ENCODE peak calls at places on chromosomes 13 and 19, in ten cellular contexts. D, R, L, Y, K, W, P, A, V and Z are unnamed samples.

GRCh38 chr13:114067381-114067885 is 65.0 kb downstream of the RASA3 start:
- DNase-seq in D (no peak), R (no peak), L (no peak), Y (no peak), K (no peak), W (no peak), P (no peak), A (peak), V (no peak), Z (no peak)

GRCh38 chr13:101323601-101324000 is 92.7 kb downstream of the NALCN start:
- DNase-seq in D (no peak), R (no peak), L (no peak), Y (no peak), K (no peak), W (no peak), P (no peak), A (no peak), V (no peak), Z (no peak)

GRCh38 chr13:35953537-35954206 is 177.5 kb downstream of the DCLK1 start:
- DNase-seq in D (peak), R (peak), L (peak), Y (peak), K (peak), W (peak), P (peak), A (no peak), V (peak), Z (peak)

GRCh38 chr13:93039131-93039530 is 187.5 kb upstream of the GPC6 start:
- DNase-seq in D (no peak), R (no peak), L (no peak), Y (no peak), K (no peak), W (no peak), P (no peak), A (no peak), V (no peak), Z (no peak)

GRCh38 chr13:67075239-67075638 is 154.9 kb downstream of the PCDH9 start:
- DNase-seq in D (no peak), R (peak), L (no peak), Y (no peak), K (no peak), W (no peak), P (no peak), A (no peak), V (no peak), Z (no peak)

GRCh38 chr13:105464249-105464648 is 1071.2 kb downstream of the EFNB2 start:
- DNase-seq in D (no peak), R (no peak), L (no peak), Y (no peak), K (no peak), W (no peak), P (no peak), A (no peak), V (no peak), Z (no peak)

GRCh38 chr19:54952591-54953344 is 5.4 kb upstream of the NLRP7 start:
- DNase-seq in D (no peak), R (peak), L (no peak), Y (no peak), K (no peak), W (no peak), P (no peak), A (no peak), V (peak), Z (no peak)

GRCh38 chr19:4086336-4086953 is 19.7 kb upstream of the ZBTB7A start:
- DNase-seq in D (no peak), R (peak), L (no peak), Y (no peak), K (no peak), W (no peak), P (no peak), A (no peak), V (no peak), Z (peak)

GRCh38 chr13:25300861-25301346 is 521 bp upstream of the NUP58 start:
- DNase-seq in D (no peak), R (no peak), L (no peak), Y (no peak), K (peak), W (no peak), P (peak), A (no peak), V (peak), Z (peak)

GRCh38 chr13:23146811-23147245 is 34.0 kb upstream of the SGCG start:
- DNase-seq in D (no peak), R (no peak), L (no peak), Y (no peak), K (no peak), W (no peak), P (no peak), A (no peak), V (no peak), Z (no peak)

GRCh38 chr19:56971230-56971629 is 130.7 kb upstream of the PEG3 start:
- DNase-seq in D (no peak), R (no peak), L (no peak), Y (no peak), K (no peak), W (no peak), P (no peak), A (no peak), V (no peak), Z (no peak)

GRCh38 chr13:60312851-60313505 is 84.0 kb upstream of the TDRD3 start:
- DNase-seq in D (no peak), R (no peak), L (no peak), Y (no peak), K (no peak), W (no peak), P (no peak), A (no peak), V (no peak), Z (no peak)

GRCh38 chr13:111490611-111491010 is 170.2 kb downstream of the TEX29 start:
- DNase-seq in D (no peak), R (no peak), L (peak), Y (no peak), K (no peak), W (no peak), P (no peak), A (no peak), V (no peak), Z (no peak)

DNA sequence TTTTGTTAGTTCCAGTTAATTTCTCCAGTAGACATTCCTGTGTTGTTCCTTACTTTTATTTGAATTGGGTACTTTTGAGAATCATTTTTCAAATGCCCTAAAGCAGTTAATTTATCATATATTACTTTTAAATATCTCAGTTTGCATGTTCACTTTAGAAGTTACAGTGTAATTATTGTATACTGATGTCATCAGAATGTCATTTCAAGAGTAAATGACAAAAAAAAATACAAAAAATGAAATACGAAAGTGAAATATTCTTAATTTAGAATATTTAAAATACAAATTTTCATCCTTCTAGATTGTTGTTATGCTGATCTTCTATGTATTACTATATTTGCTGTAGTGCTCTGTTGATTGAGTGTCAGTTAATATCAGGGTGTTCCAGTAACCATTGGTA is 114.2 kb downstream of the PAN3 start:
- DNase-seq in D (no peak), R (no peak), L (no peak), Y (no peak), K (no peak), W (no peak), P (no peak), A (no peak), V (no peak), Z (no peak)
- TF ChIP-seq CTCF in D (no peak), R (no peak), L (no peak), Y (no peak), K (no peak), W (no peak), P (no peak), A (no peak), V (no peak), Z (no peak)

DNA sequence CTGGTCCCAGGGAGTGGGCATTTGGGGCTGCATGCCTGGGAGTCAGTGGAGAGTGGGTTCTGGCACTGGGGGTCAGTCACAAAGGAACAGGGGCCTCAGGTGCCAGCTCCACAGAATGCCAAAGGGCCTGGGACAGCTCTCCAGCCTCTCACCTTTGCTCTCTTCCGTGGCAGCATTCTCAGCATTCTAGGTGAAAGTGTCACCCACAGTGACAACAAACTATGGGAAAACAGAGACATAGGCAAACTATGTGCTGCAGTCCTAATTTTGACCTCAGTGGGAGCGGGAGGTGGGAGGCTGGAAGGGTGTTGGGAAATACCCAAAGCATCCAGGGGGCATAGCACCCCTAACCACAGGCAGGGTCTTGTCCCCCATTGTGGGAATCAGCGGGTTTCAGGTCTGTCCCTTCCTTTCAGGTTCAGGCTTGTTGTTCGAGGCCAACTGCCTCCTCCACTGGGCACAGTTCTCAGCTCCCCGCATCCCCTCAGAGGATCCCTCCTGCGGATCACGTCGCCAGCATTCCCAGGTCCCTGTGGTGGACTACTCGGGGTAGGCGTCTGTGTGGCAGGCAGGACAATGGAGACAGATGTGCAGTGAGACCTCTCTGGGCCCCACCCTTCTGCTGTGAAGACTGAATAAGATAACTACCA is 52.4 kb downstream of the TSHZ3 start:
- DNase-seq in D (no peak), R (no peak), L (no peak), Y (no peak), K (no peak), W (no peak), P (no peak), A (no peak), V (no peak), Z (no peak)
- TF ChIP-seq CTCF in D (no peak), R (no peak), L (no peak), Y (no peak), K (no peak), W (no peak), P (no peak), A (no peak), V (no peak), Z (no peak)

DNA sequence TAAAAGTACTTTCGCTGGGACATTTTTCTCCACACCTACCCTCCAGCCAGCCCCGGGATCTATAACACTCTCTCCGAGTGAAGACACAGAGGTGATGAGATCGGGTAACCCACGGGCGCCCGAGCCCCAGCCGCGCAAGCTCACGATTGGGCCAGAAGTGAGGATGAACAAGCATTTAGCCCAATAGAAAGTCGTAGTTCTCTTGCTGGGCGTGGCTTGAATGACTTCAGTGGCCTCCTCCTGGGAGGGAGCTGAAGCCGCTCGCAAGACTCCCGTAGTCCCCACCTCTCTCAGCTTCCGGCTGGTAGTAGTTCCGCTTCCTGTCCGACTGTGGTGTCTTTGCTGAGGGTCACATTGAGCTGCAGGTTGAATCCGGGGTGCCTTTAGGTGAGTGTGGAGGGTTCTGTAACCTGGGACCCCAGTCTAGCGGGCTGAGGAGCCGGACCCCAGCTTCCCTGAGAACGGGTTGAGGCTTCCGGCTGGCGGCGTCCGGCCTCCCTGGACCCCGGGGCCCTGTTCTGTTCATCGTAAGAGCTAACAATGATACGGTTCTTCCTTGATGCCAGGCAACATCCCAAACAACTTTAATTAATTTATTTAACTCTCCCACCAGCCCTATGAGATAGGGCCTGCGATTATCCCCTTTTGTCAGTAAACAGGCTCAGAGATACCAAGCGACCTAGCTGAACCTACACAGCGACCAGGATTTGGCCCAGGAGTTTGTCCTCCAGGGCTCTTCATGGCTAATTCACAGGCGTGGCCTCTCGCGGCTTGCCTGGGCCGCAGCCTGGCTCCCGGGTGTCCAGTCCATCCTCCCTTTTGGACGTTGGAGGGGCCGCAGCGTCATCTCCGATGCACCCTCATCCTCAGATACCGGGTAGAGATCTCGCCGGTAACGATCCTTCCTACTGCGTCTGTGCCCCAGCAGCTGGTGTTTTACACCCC is at the start of gene COX6B1:
- DNase-seq in D (peak), R (peak), L (peak), Y (peak), K (peak), W (peak), P (peak), A (peak), V (peak), Z (peak)
- TF ChIP-seq CTCF in D (no peak), R (no peak), L (no peak), Y (no peak), K (no peak), W (no peak), P (no peak), A (no peak), V (no peak), Z (no peak)

GRCh38 chr19:531753-532571 is at the start of gene CDC34:
- DNase-seq in D (no peak), R (no peak), L (no peak), Y (no peak), K (no peak), W (no peak), P (no peak), A (peak), V (no peak), Z (no peak)

GRCh38 chr19:531009-531752 is 379 bp upstream of the CDC34 start:
- DNase-seq in D (no peak), R (peak), L (peak), Y (peak), K (peak), W (peak), P (peak), A (peak), V (peak), Z (peak)

GRCh38 chr19:533485-534058 is 2.0 kb downstream of the CDC34 start:
- DNase-seq in D (no peak), R (no peak), L (no peak), Y (no peak), K (no peak), W (no peak), P (no peak), A (no peak), V (no peak), Z (no peak)

GRCh38 chr19:534088-534487 is 2.5 kb downstream of the CDC34 start:
- DNase-seq in D (no peak), R (no peak), L (no peak), Y (no peak), K (no peak), W (no peak), P (no peak), A (no peak), V (no peak), Z (no peak)

GRCh38 chr19:532578-533484 is 1.3 kb downstream of the CDC34 start:
- DNase-seq in D (no peak), R (peak), L (no peak), Y (peak), K (peak), W (peak), P (peak), A (peak), V (peak), Z (peak)
- TF ChIP-seq CTCF in D (no peak), R (peak), L (no peak), Y (peak), K (peak), W (no peak), P (peak), A (peak), V (peak), Z (peak)

DNA sequence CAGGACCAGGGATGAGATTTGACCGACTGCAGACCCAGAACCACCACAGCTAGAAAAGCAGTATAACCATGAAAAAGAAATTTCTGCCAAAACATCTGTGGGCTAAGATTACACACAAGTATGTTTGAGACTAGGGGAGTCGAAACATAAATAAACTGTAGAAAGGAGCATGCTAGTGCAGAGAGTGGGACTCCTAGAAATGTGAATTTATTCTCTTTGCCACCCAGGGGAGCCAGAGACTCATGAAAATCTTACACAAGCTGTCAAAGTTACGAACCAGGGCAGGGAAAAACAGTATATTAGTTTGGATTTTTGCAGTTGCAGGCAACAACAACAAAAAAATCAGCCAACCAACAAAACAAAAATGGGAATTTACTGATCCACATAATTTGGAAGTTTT is 12.3 kb upstream of the HSPH1 start:
- DNase-seq in D (no peak), R (no peak), L (no peak), Y (no peak), K (no peak), W (no peak), P (no peak), A (no peak), V (no peak), Z (no peak)
- TF ChIP-seq CTCF in D (no peak), R (peak), L (no peak), Y (no peak), K (peak), W (no peak), P (no peak), A (no peak), V (no peak), Z (no peak)

GRCh38 chr19:31555634-31556215 is 206.5 kb upstream of the TSHZ3 start:
- DNase-seq in D (no peak), R (peak), L (no peak), Y (no peak), K (no peak), W (no peak), P (no peak), A (no peak), V (no peak), Z (no peak)

GRCh38 chr19:31562916-31563626 is 213.8 kb upstream of the TSHZ3 start:
- DNase-seq in D (no peak), R (no peak), L (no peak), Y (no peak), K (no peak), W (no peak), P (peak), A (no peak), V (no peak), Z (no peak)

GRCh38 chr19:31560021-31560770 is 211.0 kb upstream of the TSHZ3 start:
- DNase-seq in D (no peak), R (no peak), L (no peak), Y (no peak), K (no peak), W (no peak), P (no peak), A (no peak), V (no peak), Z (no peak)

GRCh38 chr19:31560771-31561080 is 211.5 kb upstream of the TSHZ3 start:
- DNase-seq in D (no peak), R (no peak), L (no peak), Y (no peak), K (no peak), W (no peak), P (no peak), A (no peak), V (no peak), Z (no peak)

GRCh38 chr19:31559494-31559893 is 210.3 kb upstream of the TSHZ3 start:
- DNase-seq in D (no peak), R (no peak), L (no peak), Y (no peak), K (no peak), W (no peak), P (no peak), A (no peak), V (no peak), Z (no peak)
- TF ChIP-seq CTCF in D (no peak), R (no peak), L (no peak), Y (no peak), K (no peak), W (no peak), P (no peak), A (no peak), V (no peak), Z (no peak)

GRCh38 chr19:49064768-49065611 is at the start of gene NTF4:
- DNase-seq in D (no peak), R (no peak), L (peak), Y (peak), K (no peak), W (no peak), P (peak), A (no peak), V (peak), Z (peak)
- TF ChIP-seq CTCF in D (no peak), R (peak), L (no peak), Y (no peak), K (no peak), W (no peak), P (no peak), A (no peak), V (no peak), Z (no peak)

GRCh38 chr19:2523630-2524311 is 47.8 kb downstream of the GADD45B start:
- DNase-seq in D (no peak), R (peak), L (no peak), Y (no peak), K (no peak), W (no peak), P (no peak), A (no peak), V (no peak), Z (no peak)
- TF ChIP-seq CTCF in D (no peak), R (no peak), L (peak), Y (no peak), K (no peak), W (no peak), P (peak), A (no peak), V (no peak), Z (no peak)

GRCh38 chr19:52590728-52591127 is 20.6 kb downstream of the ZNF701 start:
- DNase-seq in D (no peak), R (no peak), L (no peak), Y (no peak), K (no peak), W (no peak), P (no peak), A (no peak), V (no peak), Z (no peak)
- TF ChIP-seq CTCF in D (no peak), R (no peak), L (no peak), Y (peak), K (peak), W (no peak), P (peak), A (no peak), V (no peak), Z (no peak)